ENCODE peak calls at places on chromosome 2, in eight cellular contexts. V is CD8-positive, alpha-beta T cell; T is mesenteric fat pad; S is uterus; E is NCI-H2171 treated with DMSO at 0.1 percent for 48 hours; U is myocyte; X is coronary artery; F is activated T-cell treated with anti-CD3 and anti-CD28 coated beads for 1 hour. Y is an unnamed sample.

GRCh38 chr2:137689549-137689948 is 274.7 kb upstream of the HNMT start:
- DNase-seq in U (no peak), X (no peak), F (no peak), E (no peak), T (no peak), S (no peak), V (no peak), Y (no peak)

GRCh38 chr2:205700331-205701132 is 18.2 kb downstream of the NRP2 start:
- DNase-seq in E (no peak), X (no peak), S (no peak), T (no peak), F (no peak), U (peak), V (no peak), Y (no peak)

GRCh38 chr2:1374281-1374680 is 39.0 kb upstream of the TPO start:
- DNase-seq in S (no peak), E (no peak), F (no peak), U (no peak), V (no peak), X (no peak), T (no peak), Y (no peak)

GRCh38 chr2:29056452-29056851 is 17.9 kb downstream of the PCARE start:
- DNase-seq in S (no peak), F (no peak), X (no peak), E (no peak), T (no peak), V (no peak), U (no peak), Y (no peak)

GRCh38 chr2:127763776-127764175 is 47.2 kb downstream of the WDR33 start:
- DNase-seq in F (no peak), S (no peak), U (no peak), T (no peak), X (no peak), V (no peak), E (no peak), Y (no peak)

GRCh38 chr2:10235099-10235908 is 67.4 kb upstream of the HPCAL1 start:
- DNase-seq in V (no peak), E (no peak), T (no peak), F (no peak), U (peak), X (no peak), S (peak), Y (no peak)

GRCh38 chr2:187228986-187229385 is 219.1 kb downstream of the CALCRL start:
- DNase-seq in T (no peak), F (no peak), S (no peak), V (no peak), U (peak), E (peak), X (no peak), Y (no peak)

GRCh38 chr2:155830817-155831579 is 501.5 kb downstream of the NR4A2 start:
- DNase-seq in F (no peak), V (no peak), X (no peak), E (no peak), S (no peak), T (no peak), U (no peak), Y (no peak)

GRCh38 chr2:118687698-118688097 is 159.8 kb downstream of the EN1 start:
- DNase-seq in E (no peak), S (no peak), U (no peak), V (no peak), T (no peak), X (no peak), F (no peak), Y (no peak)

GRCh38 chr2:68799138-68799537 is 64.5 kb downstream of the ARHGAP25 start:
- DNase-seq in E (no peak), X (no peak), U (no peak), V (no peak), S (no peak), F (no peak), T (no peak), Y (no peak)

GRCh38 chr2:184372484-184372883 is 225.8 kb upstream of the ZNF804A start:
- DNase-seq in V (no peak), U (no peak), T (no peak), X (no peak), S (no peak), E (no peak), F (no peak), Y (no peak)

GRCh38 chr2:182666674-182667320 is 49.3 kb upstream of the DNAJC10 start:
- DNase-seq in V (no peak), T (no peak), E (peak), X (no peak), F (no peak), U (peak), S (no peak), Y (no peak)

GRCh38 chr2:45882707-45883106 is 231.2 kb downstream of the PRKCE start:
- DNase-seq in X (peak), F (no peak), V (no peak), T (no peak), E (no peak), U (no peak), S (peak), Y (no peak)

GRCh38 chr2:241159116-241159515 is 8.8 kb downstream of the PPP1R7 start:
- DNase-seq in E (no peak), U (no peak), F (no peak), S (no peak), T (no peak), X (no peak), V (no peak), Y (no peak)

GRCh38 chr2:73374243-73374642 is 11.4 kb upstream of the ALMS1 start:
- DNase-seq in E (no peak), U (no peak), T (no peak), S (no peak), V (no peak), X (no peak), F (no peak), Y (no peak)

Y was measured in CD4-positive, alpha-beta T cell.